ENCODE peak calls at places on chromosome 6, in seven cellular contexts. Y is hepatocyte; D is CD4-positive, CD25-positive, alpha-beta regulatory T cell; Z is activated T-cell treated with anti-CD3 and anti-CD28 coated beads, Interleukin-2, amount 50 U/mL, for 1 hour; H is trophoblast cell; J is GM23248; O is GM03348. V is an unnamed sample.

GRCh38 chr6:10518461-10519216 is 2.5 kb upstream of the GCNT2 start:
- DNase-seq in Y (peak; percentile 45), D (no peak), Z (no peak), H (peak; percentile 41), J (peak; percentile 27), O (no peak), V (no peak)

GRCh38 chr6:89924231-89924630 is 30.0 kb downstream of the GJA10 start:
- DNase-seq in Y (no peak), D (no peak), Z (no peak), H (no peak), J (no peak), O (no peak), V (no peak)

GRCh38 chr6:43242908-43243648 is at the start of gene TTBK1:
- DNase-seq in Y (no peak), D (peak; percentile 30), Z (peak; percentile 53), H (no peak), J (peak; percentile 26), O (no peak), V (no peak)

GRCh38 chr6:56863366-56863765 is 91.5 kb upstream of the BEND6 start:
- DNase-seq in Y (peak; percentile 33), D (no peak), Z (no peak), H (peak; percentile 40), J (peak; percentile 74), O (peak; percentile 62), V (no peak)

GRCh38 chr6:30834643-30835042 is 49.7 kb upstream of the DDR1 start:
- DNase-seq in Y (no peak), D (no peak), Z (no peak), H (no peak), J (no peak), O (no peak), V (no peak)

GRCh38 chr6:43817192-43817591 is 47.2 kb downstream of the VEGFA start:
- DNase-seq in Y (peak; percentile 75), D (no peak), Z (no peak), H (peak; percentile 29), J (peak; percentile 69), O (peak; percentile 49), V (no peak)

GRCh38 chr6:17714879-17715860 is 8.4 kb upstream of the NUP153 start:
- DNase-seq in Y (peak; percentile 35), D (no peak), Z (no peak), H (peak; percentile 77), J (peak; percentile 93), O (peak; percentile 88), V (no peak)

GRCh38 chr6:111478064-111478476 is 4.9 kb downstream of the REV3L start:
- DNase-seq in Y (no peak), D (no peak), Z (no peak), H (peak; percentile 6), J (peak; percentile 61), O (peak; percentile 18), V (no peak)

GRCh38 chr6:19415605-19416326 is 421.4 kb upstream of the ID4 start:
- DNase-seq in Y (no peak), D (no peak), Z (no peak), H (peak; percentile 92), J (peak; percentile 84), O (peak; percentile 50), V (no peak)

GRCh38 chr6:166005846-166006592 is 161.6 kb downstream of the TBXT start:
- DNase-seq in Y (peak; percentile 74), D (no peak), Z (no peak), H (peak; percentile 86), J (peak; percentile 80), O (peak; percentile 49), V (no peak)

GRCh38 chr6:42523158-42523814 is 40.5 kb upstream of the UBR2 start:
- DNase-seq in Y (no peak), D (no peak), Z (no peak), H (no peak), J (peak; percentile 51), O (no peak), V (no peak)

V was measured in effector memory CD4-positive, alpha-beta T cell.